ENCODE peak calls at places on chromosomes 12 and 14, in ten cellular contexts. J, V, U, W, Y, K, L, F, P and T are unnamed samples.

GRCh38 chr12:4108803-4109345 is 164.7 kb upstream of the CCND2 start:
- DNase-seq in J (no peak), V (no peak), U (no peak), W (no peak), Y (no peak), K (no peak), L (no peak), F (no peak), P (no peak), T (no peak)

GRCh38 chr14:30210630-30211029 is 283.0 kb upstream of the PRKD1 start:
- DNase-seq in J (no peak), V (no peak), U (no peak), W (no peak), Y (no peak), K (no peak), L (no peak), F (peak), P (no peak), T (no peak)

GRCh38 chr14:103418508-103418818 is 33.2 kb downstream of the MARK3 start:
- DNase-seq in J (no peak), V (peak), U (peak), W (no peak), Y (no peak), K (no peak), L (no peak), F (peak), P (no peak), T (no peak)

GRCh38 chr12:30691122-30691879 is 4.4 kb downstream of the IPO8 start:
- DNase-seq in J (no peak), V (peak), U (no peak), W (no peak), Y (peak), K (no peak), L (no peak), F (peak), P (no peak), T (peak)

GRCh38 chr12:74896186-74896585 is 313.5 kb downstream of the KCNC2 start:
- DNase-seq in J (no peak), V (peak), U (no peak), W (no peak), Y (no peak), K (no peak), L (no peak), F (no peak), P (no peak), T (no peak)

GRCh38 chr12:58920956-58921861 is 905 bp upstream of the LRIG3 start:
- DNase-seq in J (no peak), V (no peak), U (no peak), W (peak), Y (peak), K (no peak), L (no peak), F (no peak), P (no peak), T (no peak)

GRCh38 chr12:131287938-131288797 is 334.5 kb downstream of the ADGRD1 start:
- DNase-seq in J (no peak), V (no peak), U (no peak), W (no peak), Y (peak), K (no peak), L (no peak), F (no peak), P (no peak), T (no peak)

GRCh38 chr12:51419473-51420228 is 5.0 kb upstream of the SLC4A8 start:
- DNase-seq in J (peak), V (no peak), U (no peak), W (no peak), Y (no peak), K (no peak), L (no peak), F (no peak), P (no peak), T (no peak)

GRCh38 chr14:32472081-32472480 is 143.0 kb downstream of the AKAP6 start:
- DNase-seq in J (no peak), V (no peak), U (no peak), W (no peak), Y (no peak), K (no peak), L (no peak), F (no peak), P (no peak), T (no peak)

GRCh38 chr12:95608252-95609033 is 57.2 kb upstream of the USP44 start:
- DNase-seq in J (peak), V (peak), U (no peak), W (peak), Y (peak), K (peak), L (no peak), F (peak), P (no peak), T (no peak)

GRCh38 chr14:65222434-65222833 is 120.1 kb upstream of the MAX start:
- DNase-seq in J (peak), V (peak), U (no peak), W (peak), Y (peak), K (no peak), L (peak), F (peak), P (peak), T (no peak)

GRCh38 chr14:82635931-82636330 is 1102.3 kb upstream of the SEL1L start:
- DNase-seq in J (no peak), V (no peak), U (no peak), W (no peak), Y (no peak), K (no peak), L (no peak), F (no peak), P (no peak), T (no peak)

GRCh38 chr12:104714369-104714768 is 243.7 kb downstream of the SLC41A2 start:
- DNase-seq in J (no peak), V (no peak), U (no peak), W (no peak), Y (no peak), K (no peak), L (no peak), F (no peak), P (no peak), T (no peak)

GRCh38 chr14:79352026-79352425 is 859.3 kb downstream of the DIO2 start:
- DNase-seq in J (no peak), V (no peak), U (no peak), W (no peak), Y (no peak), K (no peak), L (no peak), F (peak), P (no peak), T (no peak)

GRCh38 chr12:93139028-93139665 is 210.1 kb upstream of the EEA1 start:
- DNase-seq in J (peak), V (no peak), U (peak), W (no peak), Y (no peak), K (no peak), L (no peak), F (no peak), P (no peak), T (no peak)

GRCh38 chr14:90839024-90839888 is 23.0 kb upstream of the TTC7B start:
- DNase-seq in J (no peak), V (no peak), U (no peak), W (no peak), Y (no peak), K (no peak), L (no peak), F (peak), P (no peak), T (no peak)

GRCh38 chr12:51127050-51127729 is 43.8 kb upstream of the CSRNP2 start:
- DNase-seq in J (no peak), V (peak), U (no peak), W (no peak), Y (no peak), K (no peak), L (no peak), F (peak), P (no peak), T (no peak)

GRCh38 chr12:70590051-70590450 is 47.2 kb downstream of the PTPRB start:
- DNase-seq in J (peak), V (peak), U (peak), W (peak), Y (peak), K (peak), L (peak), F (peak), P (peak), T (peak)

GRCh38 chr12:48442191-48442828 is 30.0 kb upstream of the ANP32D start:
- DNase-seq in J (no peak), V (no peak), U (no peak), W (no peak), Y (no peak), K (no peak), L (no peak), F (no peak), P (no peak), T (no peak)